ENCODE peak calls at places on chromosomes 4 and X, in eight cellular contexts. P, R, E, Z, T, D, S and Q are unnamed samples.
A peak's percentile ranks its signal among the peaks of the same experiment; 100 is the strongest.

GRCh38 chrX:74613350-74614192 is 853 bp downstream of the RLIM start:
- DNase-seq in P (peak; percentile 40), R (peak; percentile 39), E (no peak), Z (no peak), T (peak; percentile 20), D (peak; percentile 13), S (peak; percentile 18), Q (no peak)

GRCh38 chrX:115030635-115031034 is 13.2 kb upstream of the IL13RA2 start:
- DNase-seq in P (no peak), R (no peak), E (no peak), Z (no peak), T (no peak), D (no peak), S (peak; percentile 36), Q (no peak)

GRCh38 chr4:89486042-89486441 is 178.4 kb upstream of the GPRIN3 start:
- DNase-seq in P (peak; percentile 70), R (no peak), E (no peak), Z (no peak), T (no peak), D (no peak), S (no peak), Q (no peak)

GRCh38 chrX:16191605-16192004 is 24.3 kb downstream of the MAGEB17 start:
- DNase-seq in P (no peak), R (no peak), E (no peak), Z (no peak), T (no peak), D (no peak), S (no peak), Q (no peak)

GRCh38 chr4:175916636-175917351 is 104.7 kb upstream of the GPM6A start:
- DNase-seq in P (no peak), R (no peak), E (no peak), Z (no peak), T (no peak), D (no peak), S (no peak), Q (no peak)

GRCh38 chr4:7256989-7257810 is 64.9 kb downstream of the SORCS2 start:
- DNase-seq in P (no peak), R (no peak), E (no peak), Z (no peak), T (peak; percentile 78), D (no peak), S (no peak), Q (no peak)

GRCh38 chr4:118270492-118270891 is 82.3 kb downstream of the PRSS12 start:
- DNase-seq in P (peak; percentile 77), R (peak; percentile 65), E (no peak), Z (no peak), T (no peak), D (no peak), S (peak; percentile 27), Q (no peak)

GRCh38 chrX:137926090-137926489 is 360.2 kb downstream of the ZIC3 start:
- DNase-seq in P (no peak), R (peak; percentile 5), E (no peak), Z (no peak), T (no peak), D (no peak), S (no peak), Q (no peak)

GRCh38 chrX:66200855-66201795 is 37.1 kb downstream of the HEPH start:
- DNase-seq in P (peak; percentile 54), R (peak; percentile 14), E (no peak), Z (no peak), T (no peak), D (no peak), S (no peak), Q (no peak)

GRCh38 chr4:130183096-130183495 is 1087.1 kb downstream of the C4orf33 start:
- DNase-seq in P (no peak), R (no peak), E (no peak), Z (no peak), T (no peak), D (no peak), S (no peak), Q (no peak)

GRCh38 chr4:48570646-48571220 is 80.7 kb downstream of the ZAR1 start:
- DNase-seq in P (peak; percentile 20), R (no peak), E (no peak), Z (no peak), T (no peak), D (no peak), S (no peak), Q (no peak)

GRCh38 chr4:86453044-86453501 is 93.2 kb upstream of the MAPK10 start:
- DNase-seq in P (peak; percentile 73), R (no peak), E (no peak), Z (no peak), T (peak; percentile 55), D (no peak), S (no peak), Q (no peak)

GRCh38 chrX:72372735-72373134 is 67.0 kb upstream of the CITED1 start:
- DNase-seq in P (no peak), R (no peak), E (no peak), Z (no peak), T (no peak), D (no peak), S (no peak), Q (no peak)

GRCh38 chr4:132065940-132066495 is 1083.1 kb upstream of the PCDH10 start:
- DNase-seq in P (no peak), R (no peak), E (no peak), Z (no peak), T (no peak), D (no peak), S (peak; percentile 26), Q (no peak)

DNA sequence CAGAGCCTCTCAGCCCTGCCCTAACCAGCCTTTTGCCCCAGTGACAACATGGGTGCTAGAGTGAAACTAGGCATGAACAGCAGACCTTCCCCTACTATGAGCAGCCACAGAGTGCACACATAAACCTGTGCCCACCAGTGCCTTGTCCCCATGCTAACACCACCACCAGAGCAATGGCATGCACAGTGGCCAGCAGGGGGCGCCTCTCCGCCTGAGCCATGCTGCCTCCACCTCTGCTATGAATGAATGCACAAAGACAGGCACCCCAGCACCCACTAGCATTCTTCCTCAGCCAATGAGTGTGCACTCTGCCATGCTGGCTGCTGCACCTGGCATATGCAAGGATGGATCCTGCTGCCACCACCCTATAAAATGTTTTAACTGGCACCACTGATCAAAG is 286.9 kb upstream of the FGF16 start:
- DNase-seq in P (no peak), R (peak; percentile 25), E (no peak), Z (peak; percentile 65), T (no peak), D (peak; percentile 1), S (no peak), Q (peak; percentile 15)
- TF ChIP-seq CTCF in P (peak; percentile 24), R (peak; percentile 67), E (no peak), Z (peak; percentile 65), T (no peak), D (peak; percentile 45), S (no peak), Q (no peak)

GRCh38 chr4:110970642-110971041 is 347.8 kb upstream of the PITX2 start:
- DNase-seq in P (peak; percentile 61), R (peak; percentile 71), E (no peak), Z (peak; percentile 73), T (no peak), D (no peak), S (peak; percentile 17), Q (peak; percentile 14)
- TF ChIP-seq CTCF in P (peak; percentile 69), R (peak; percentile 90), E (no peak), Z (peak; percentile 87), T (no peak), D (peak; percentile 79), S (no peak), Q (no peak)

DNA sequence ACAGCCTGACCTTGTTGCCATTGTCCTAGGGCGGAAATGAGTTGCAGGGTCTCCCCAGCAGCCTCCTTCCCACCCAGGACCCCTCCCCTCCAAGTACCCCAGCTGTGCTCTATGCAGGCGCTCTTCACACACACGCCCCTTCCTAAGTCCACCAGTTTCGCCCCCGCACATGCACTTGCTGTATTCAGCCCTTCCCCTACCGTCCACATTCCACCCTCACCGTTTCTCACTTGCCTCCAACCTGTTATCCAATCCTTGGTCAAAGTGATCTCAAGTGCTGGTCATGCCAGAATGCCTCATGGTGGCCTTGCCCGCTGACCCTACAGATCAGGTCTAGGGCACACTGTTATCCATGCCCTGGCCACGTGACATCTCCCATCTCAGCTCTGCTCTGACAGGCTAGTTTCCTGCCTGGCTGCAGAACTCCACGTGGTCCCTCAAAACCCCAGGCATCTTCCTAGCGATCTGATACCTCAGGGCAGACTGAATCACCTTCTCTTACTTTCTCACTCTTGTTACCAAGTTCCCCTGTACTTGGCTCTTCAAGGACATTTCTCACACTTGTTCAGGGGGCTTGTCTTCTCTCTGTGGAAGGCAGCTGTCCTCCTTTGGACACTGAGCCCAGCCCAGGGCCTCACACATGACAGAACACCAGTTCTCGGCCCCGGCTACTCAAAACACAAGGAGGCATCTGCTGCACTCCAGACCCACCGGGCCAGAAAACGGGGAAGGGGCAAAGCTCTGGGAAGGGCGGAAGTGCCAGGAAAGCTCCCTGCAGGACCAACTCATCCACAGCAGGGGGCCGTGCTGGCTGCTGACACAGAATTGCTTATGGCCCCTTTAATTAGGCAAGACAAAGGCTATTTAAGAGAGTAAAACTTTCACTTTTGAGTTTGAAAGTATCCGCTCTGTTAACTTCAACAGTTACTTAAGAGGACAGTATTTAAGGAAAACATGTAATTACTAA is 39.9 kb downstream of the NSG1 start:
- DNase-seq in P (no peak), R (no peak), E (no peak), Z (peak; percentile 85), T (no peak), D (no peak), S (no peak), Q (no peak)
- TF ChIP-seq CTCF in P (no peak), R (no peak), E (no peak), Z (no peak), T (no peak), D (no peak), S (no peak), Q (no peak)

GRCh38 chr4:10020871-10021676 is at the start of gene SLC2A9:
- DNase-seq in P (peak; percentile 25), R (no peak), E (no peak), Z (peak; percentile 22), T (no peak), D (no peak), S (peak; percentile 52), Q (no peak)

GRCh38 chr4:10020106-10020505 is 1.2 kb downstream of the SLC2A9 start:
- DNase-seq in P (no peak), R (no peak), E (no peak), Z (no peak), T (no peak), D (no peak), S (no peak), Q (no peak)

GRCh38 chr4:10019521-10020051 is 1.7 kb downstream of the SLC2A9 start:
- DNase-seq in P (no peak), R (no peak), E (no peak), Z (no peak), T (peak; percentile 55), D (no peak), S (no peak), Q (no peak)

GRCh38 chr4:10017037-10017893 is 4.0 kb downstream of the SLC2A9 start:
- DNase-seq in P (no peak), R (no peak), E (no peak), Z (no peak), T (no peak), D (no peak), S (no peak), Q (no peak)

DNA sequence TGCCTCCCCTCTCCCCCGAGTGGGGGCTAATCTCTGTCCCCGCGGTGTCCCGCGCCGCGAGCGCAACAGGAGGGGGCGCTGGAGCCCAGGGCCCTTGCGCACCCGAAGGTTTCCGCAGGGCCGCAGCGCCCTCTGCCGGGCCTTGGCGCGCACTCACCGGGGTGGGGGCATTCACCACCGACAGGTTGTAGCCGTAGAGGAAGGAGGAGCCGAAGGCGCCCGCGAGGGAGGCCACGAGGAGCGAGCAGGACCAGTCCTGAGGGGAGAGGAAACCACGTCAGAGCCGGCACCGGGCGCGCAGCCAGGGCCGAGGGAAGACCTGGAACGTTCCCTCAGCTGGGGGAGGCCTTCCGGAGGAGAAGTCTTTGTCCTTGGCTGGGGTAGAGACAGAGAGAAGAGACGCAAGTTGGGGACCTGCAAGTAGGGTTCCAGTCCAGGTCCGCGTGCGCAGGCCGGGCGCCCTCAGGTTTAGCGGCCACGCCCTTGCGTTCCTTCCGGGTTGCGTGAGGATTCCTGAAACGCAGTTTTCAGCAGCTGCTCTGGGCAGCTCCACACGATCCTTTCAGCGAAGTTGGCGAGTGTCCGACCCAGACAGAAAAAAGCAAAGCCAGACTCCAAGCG is 2.4 kb downstream of the SLC2A9 start:
- DNase-seq in P (peak; percentile 95), R (peak; percentile 28), E (peak; percentile 93), Z (peak; percentile 95), T (peak; percentile 99), D (peak; percentile 94), S (peak; percentile 93), Q (peak; percentile 96)
- TF ChIP-seq CTCF in P (peak; percentile 82), R (peak; percentile 77), E (peak; percentile 48), Z (peak; percentile 100), T (peak; percentile 99), D (peak; percentile 99), S (peak; percentile 97), Q (peak; percentile 99)